ENCODE peak calls at places on chromosomes 7 and 10, in five cellular contexts. One of them, this sample, is unnamed.

GRCh38 chr7:96004598-96004997 is 232.2 kb downstream of the DYNC1I1 start:
- DNase-seq in RWPE2: no peak
- DNase-seq in stimulated activated CD4-positive, alpha-beta T cell treated with anti-CD3 and anti-CD28 coated beads, Interleukin-4, amount 100 ng/mL, for 48 hours: no peak
- DNase-seq in MCF 10A: no peak
- DNase-seq in NCI-H1092 treated with DMSO at 0.1 percent for 48 hours: no peak
- DNase-seq in this sample: no peak

GRCh38 chr10:64733980-64734379 is 1212.8 kb downstream of the REEP3 start:
- DNase-seq in stimulated activated CD4-positive, alpha-beta T cell treated with anti-CD3 and anti-CD28 coated beads, Interleukin-4, amount 100 ng/mL, for 48 hours: no peak
- DNase-seq in RWPE2: no peak
- DNase-seq in MCF 10A: peak
- DNase-seq in NCI-H1092 treated with DMSO at 0.1 percent for 48 hours: no peak
- DNase-seq in this sample: no peak

GRCh38 chr10:49356945-49357344 is 38.9 kb downstream of the DRGX start:
- DNase-seq in NCI-H1092 treated with DMSO at 0.1 percent for 48 hours: no peak
- DNase-seq in MCF 10A: no peak
- DNase-seq in stimulated activated CD4-positive, alpha-beta T cell treated with anti-CD3 and anti-CD28 coated beads, Interleukin-4, amount 100 ng/mL, for 48 hours: no peak
- DNase-seq in RWPE2: no peak
- DNase-seq in this sample: no peak

GRCh38 chr7:82080254-82080924 is 310.5 kb upstream of the HGF start:
- DNase-seq in stimulated activated CD4-positive, alpha-beta T cell treated with anti-CD3 and anti-CD28 coated beads, Interleukin-4, amount 100 ng/mL, for 48 hours: no peak
- DNase-seq in MCF 10A: no peak
- DNase-seq in RWPE2: no peak
- DNase-seq in NCI-H1092 treated with DMSO at 0.1 percent for 48 hours: no peak
- DNase-seq in this sample: no peak

GRCh38 chr7:14902589-14902963 is at the start of gene DGKB:
- DNase-seq in RWPE2: no peak
- DNase-seq in stimulated activated CD4-positive, alpha-beta T cell treated with anti-CD3 and anti-CD28 coated beads, Interleukin-4, amount 100 ng/mL, for 48 hours: no peak
- DNase-seq in NCI-H1092 treated with DMSO at 0.1 percent for 48 hours: peak
- DNase-seq in MCF 10A: no peak
- DNase-seq in this sample: no peak

GRCh38 chr10:2979267-2979660 is 88.1 kb upstream of the PFKP start:
- DNase-seq in MCF 10A: no peak
- DNase-seq in RWPE2: no peak
- DNase-seq in NCI-H1092 treated with DMSO at 0.1 percent for 48 hours: no peak
- DNase-seq in stimulated activated CD4-positive, alpha-beta T cell treated with anti-CD3 and anti-CD28 coated beads, Interleukin-4, amount 100 ng/mL, for 48 hours: no peak
- DNase-seq in this sample: no peak

GRCh38 chr10:74977913-74978847 is 133.3 kb upstream of the SAMD8 start:
- DNase-seq in stimulated activated CD4-positive, alpha-beta T cell treated with anti-CD3 and anti-CD28 coated beads, Interleukin-4, amount 100 ng/mL, for 48 hours: no peak
- DNase-seq in MCF 10A: no peak
- DNase-seq in NCI-H1092 treated with DMSO at 0.1 percent for 48 hours: no peak
- DNase-seq in RWPE2: no peak
- DNase-seq in this sample: peak

GRCh38 chr10:91340613-91341362 is 69.4 kb upstream of the HECTD2 start:
- DNase-seq in NCI-H1092 treated with DMSO at 0.1 percent for 48 hours: peak
- DNase-seq in MCF 10A: peak
- DNase-seq in stimulated activated CD4-positive, alpha-beta T cell treated with anti-CD3 and anti-CD28 coated beads, Interleukin-4, amount 100 ng/mL, for 48 hours: no peak
- DNase-seq in RWPE2: peak
- DNase-seq in this sample: no peak

GRCh38 chr7:35446091-35446490 is 192.2 kb upstream of the TBX20 start:
- DNase-seq in MCF 10A: no peak
- DNase-seq in RWPE2: no peak
- DNase-seq in NCI-H1092 treated with DMSO at 0.1 percent for 48 hours: no peak
- DNase-seq in stimulated activated CD4-positive, alpha-beta T cell treated with anti-CD3 and anti-CD28 coated beads, Interleukin-4, amount 100 ng/mL, for 48 hours: no peak
- DNase-seq in this sample: no peak

GRCh38 chr7:9026121-9026520 is 592.7 kb downstream of the NXPH1 start:
- DNase-seq in stimulated activated CD4-positive, alpha-beta T cell treated with anti-CD3 and anti-CD28 coated beads, Interleukin-4, amount 100 ng/mL, for 48 hours: no peak
- DNase-seq in MCF 10A: no peak
- DNase-seq in RWPE2: no peak
- DNase-seq in NCI-H1092 treated with DMSO at 0.1 percent for 48 hours: no peak
- DNase-seq in this sample: no peak

GRCh38 chr10:50932113-50932512 is 46.7 kb upstream of the A1CF start:
- DNase-seq in stimulated activated CD4-positive, alpha-beta T cell treated with anti-CD3 and anti-CD28 coated beads, Interleukin-4, amount 100 ng/mL, for 48 hours: no peak
- DNase-seq in RWPE2: no peak
- DNase-seq in MCF 10A: no peak
- DNase-seq in NCI-H1092 treated with DMSO at 0.1 percent for 48 hours: no peak
- DNase-seq in this sample: no peak

GRCh38 chr7:158366916-158367633 is 220.5 kb downstream of the PTPRN2 start:
- DNase-seq in NCI-H1092 treated with DMSO at 0.1 percent for 48 hours: no peak
- DNase-seq in stimulated activated CD4-positive, alpha-beta T cell treated with anti-CD3 and anti-CD28 coated beads, Interleukin-4, amount 100 ng/mL, for 48 hours: no peak
- DNase-seq in MCF 10A: no peak
- DNase-seq in RWPE2: no peak
- DNase-seq in this sample: no peak

GRCh38 chr7:104650991-104651680 is 322.7 kb downstream of the LHFPL3 start:
- DNase-seq in MCF 10A: no peak
- DNase-seq in NCI-H1092 treated with DMSO at 0.1 percent for 48 hours: peak
- DNase-seq in stimulated activated CD4-positive, alpha-beta T cell treated with anti-CD3 and anti-CD28 coated beads, Interleukin-4, amount 100 ng/mL, for 48 hours: no peak
- DNase-seq in RWPE2: no peak
- DNase-seq in this sample: no peak

GRCh38 chr7:66047426-66047825 is 28.2 kb upstream of the ASL start:
- DNase-seq in RWPE2: peak
- DNase-seq in MCF 10A: peak
- DNase-seq in stimulated activated CD4-positive, alpha-beta T cell treated with anti-CD3 and anti-CD28 coated beads, Interleukin-4, amount 100 ng/mL, for 48 hours: no peak
- DNase-seq in NCI-H1092 treated with DMSO at 0.1 percent for 48 hours: no peak
- DNase-seq in this sample: no peak

GRCh38 chr10:14330390-14331071 is at the start of gene FRMD4A:
- DNase-seq in RWPE2: no peak
- DNase-seq in stimulated activated CD4-positive, alpha-beta T cell treated with anti-CD3 and anti-CD28 coated beads, Interleukin-4, amount 100 ng/mL, for 48 hours: no peak
- DNase-seq in NCI-H1092 treated with DMSO at 0.1 percent for 48 hours: no peak
- DNase-seq in MCF 10A: no peak
- DNase-seq in this sample: no peak

GRCh38 chr10:124065382-124066155 is 27.8 kb downstream of the CHST15 start:
- DNase-seq in stimulated activated CD4-positive, alpha-beta T cell treated with anti-CD3 and anti-CD28 coated beads, Interleukin-4, amount 100 ng/mL, for 48 hours: no peak
- DNase-seq in RWPE2: no peak
- DNase-seq in MCF 10A: no peak
- DNase-seq in NCI-H1092 treated with DMSO at 0.1 percent for 48 hours: no peak
- DNase-seq in this sample: no peak

GRCh38 chr10:6232846-6233724 is 30.4 kb downstream of the PFKFB3 start:
- DNase-seq in RWPE2: no peak
- DNase-seq in NCI-H1092 treated with DMSO at 0.1 percent for 48 hours: no peak
- DNase-seq in MCF 10A: no peak
- DNase-seq in stimulated activated CD4-positive, alpha-beta T cell treated with anti-CD3 and anti-CD28 coated beads, Interleukin-4, amount 100 ng/mL, for 48 hours: no peak
- DNase-seq in this sample: no peak

GRCh38 chr10:132417957-132418441 is 21.0 kb downstream of the PWWP2B start:
- DNase-seq in MCF 10A: no peak
- DNase-seq in NCI-H1092 treated with DMSO at 0.1 percent for 48 hours: no peak
- DNase-seq in stimulated activated CD4-positive, alpha-beta T cell treated with anti-CD3 and anti-CD28 coated beads, Interleukin-4, amount 100 ng/mL, for 48 hours: no peak
- DNase-seq in RWPE2: no peak
- DNase-seq in this sample: no peak

GRCh38 chr10:103502849-103503660 is 9.6 kb downstream of the NEURL1 start:
- DNase-seq in NCI-H1092 treated with DMSO at 0.1 percent for 48 hours: no peak
- DNase-seq in stimulated activated CD4-positive, alpha-beta T cell treated with anti-CD3 and anti-CD28 coated beads, Interleukin-4, amount 100 ng/mL, for 48 hours: no peak
- DNase-seq in MCF 10A: no peak
- DNase-seq in RWPE2: no peak
- DNase-seq in this sample: no peak

GRCh38 chr7:12564996-12565764 is 5.3 kb upstream of the SCIN start:
- DNase-seq in stimulated activated CD4-positive, alpha-beta T cell treated with anti-CD3 and anti-CD28 coated beads, Interleukin-4, amount 100 ng/mL, for 48 hours: no peak
- DNase-seq in RWPE2: no peak
- DNase-seq in MCF 10A: peak
- DNase-seq in NCI-H1092 treated with DMSO at 0.1 percent for 48 hours: no peak
- DNase-seq in this sample: no peak